ENCODE peak calls at places on chromosomes 1 and 21, in four cellular contexts. N is Karpas-422, V is keratinocyte, C is colonic mucosa. R is an unnamed sample.

GRCh38 chr1:61140778-61141177 is 58.4 kb downstream of the NFIA start:
- DNase-seq in C (no peak), N (no peak), V (no peak), R (no peak)

GRCh38 chr21:45358711-45359310 is 46.2 kb upstream of the COL18A1 start:
- DNase-seq in V (no peak), C (no peak), N (no peak), R (no peak)

GRCh38 chr21:34129039-34129891 is 55.9 kb downstream of the MRPS6 start:
- DNase-seq in N (no peak), V (no peak), C (peak), R (peak)

GRCh38 chr1:40266786-40267535 is 8.9 kb downstream of the ZMPSTE24 start:
- DNase-seq in V (no peak), C (no peak), N (no peak), R (no peak)

GRCh38 chr1:200028586-200029034 is 1.1 kb downstream of the NR5A2 start:
- DNase-seq in C (peak), V (no peak), N (no peak), R (no peak)

GRCh38 chr1:152497273-152497672 is 13.3 kb upstream of the LCE5A start:
- DNase-seq in V (no peak), C (no peak), N (peak), R (peak)

GRCh38 chr1:236982380-236982779 is 21.9 kb downstream of the MT1HL1 start:
- DNase-seq in C (no peak), V (no peak), N (no peak), R (no peak)

GRCh38 chr1:41919764-41920397 is 1.2 kb upstream of the HIVEP3 start:
- DNase-seq in N (peak), C (no peak), V (no peak), R (peak)

GRCh38 chr1:237390798-237391197 is 348.8 kb downstream of the RYR2 start:
- DNase-seq in V (no peak), N (no peak), C (no peak), R (peak)

GRCh38 chr1:41695118-41695517 is 210.6 kb upstream of the EDN2 start:
- DNase-seq in V (no peak), N (no peak), C (peak), R (peak)

GRCh38 chr1:72177711-72178110 is 104.6 kb downstream of the NEGR1 start:
- DNase-seq in V (no peak), N (no peak), C (no peak), R (peak)

GRCh38 chr1:239987103-239987745 is 104.5 kb upstream of the FMN2 start:
- DNase-seq in C (peak), V (no peak), N (peak), R (peak)

GRCh38 chr21:32009263-32009662 is 136.4 kb downstream of the HUNK start:
- DNase-seq in V (no peak), C (no peak), N (no peak), R (no peak)

GRCh38 chr1:201628490-201628889 is 89.6 kb downstream of the NAV1 start:
- DNase-seq in N (no peak), C (peak), V (no peak), R (no peak)

GRCh38 chr1:83882906-83883305 is 116.0 kb downstream of the TTLL7 start:
- DNase-seq in V (no peak), N (peak), C (peak), R (peak)

GRCh38 chr1:16242556-16243407 is 5.8 kb upstream of the CPLANE2 start:
- DNase-seq in C (no peak), V (no peak), N (no peak), R (no peak)

GRCh38 chr1:68294354-68295066 is 62.2 kb upstream of the WLS start:
- DNase-seq in N (no peak), C (no peak), V (no peak), R (no peak)
- H3K9ac ChIP-seq in N (no peak), C (no peak), V (no peak), R (no peak)

GRCh38 chr1:226653311-226653921 is 85.7 kb downstream of the ITPKB start:
- DNase-seq in C (no peak), V (no peak), N (peak), R (no peak)
- H3K9ac ChIP-seq in C (peak), V (no peak), N (no peak), R (no peak)

DNA sequence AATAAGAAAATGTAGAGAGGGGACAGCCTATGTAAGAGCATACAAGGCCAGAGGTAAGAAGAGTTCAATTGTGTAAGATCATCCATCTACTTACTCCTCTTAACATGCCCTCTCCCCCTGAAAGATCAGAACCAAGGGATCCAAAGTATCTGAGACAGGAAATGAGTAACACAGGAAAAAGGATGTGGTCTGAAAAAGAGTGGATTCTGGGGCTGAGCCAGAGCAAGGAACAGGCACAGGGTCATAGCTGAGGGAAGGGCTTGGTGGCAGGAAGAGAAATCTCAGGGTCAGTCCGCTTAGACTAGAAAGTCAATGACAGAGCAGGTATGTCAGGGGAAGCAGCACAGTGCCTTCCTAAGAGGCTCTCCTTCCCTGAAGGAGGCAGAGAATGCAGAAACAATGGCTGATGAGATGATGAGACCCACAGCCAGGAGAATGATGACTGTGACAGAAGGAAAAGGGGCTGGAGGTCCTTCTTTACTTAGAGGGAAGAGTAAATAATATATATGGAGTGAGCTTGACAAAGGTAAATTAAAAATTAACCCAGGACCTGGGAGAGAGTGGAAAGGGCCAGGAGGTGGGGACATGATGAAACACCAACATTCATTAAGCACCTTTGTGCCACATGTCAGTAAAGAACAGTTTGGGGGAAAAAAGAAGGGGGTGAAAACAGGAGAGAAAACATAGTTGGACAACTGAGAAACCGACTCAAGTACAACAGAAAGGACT is 26.2 kb upstream of the A3GALT2 start:
- DNase-seq in N (no peak), C (peak), V (peak), R (peak)
- H3K9ac ChIP-seq in N (peak), C (peak), V (peak), R (peak)

DNA sequence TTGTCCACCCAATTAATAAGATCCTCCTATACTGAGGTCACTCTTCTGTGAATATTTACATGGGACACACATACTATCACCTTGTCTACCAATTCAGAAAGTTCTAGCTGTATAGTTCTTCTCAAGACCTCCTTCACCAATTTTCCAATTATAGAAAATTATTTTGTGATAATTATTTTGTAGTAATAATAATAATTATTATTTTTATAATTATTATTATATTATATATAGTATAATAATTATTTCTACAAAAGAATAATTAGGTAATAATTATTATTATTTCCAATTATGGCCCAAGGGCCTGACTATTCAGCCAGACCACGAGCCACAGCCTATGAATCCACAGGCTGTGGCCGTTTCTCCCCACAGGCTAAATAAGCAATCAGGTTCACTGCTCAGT is 164.1 kb upstream of the IGSF21 start:
- DNase-seq in C (no peak), V (no peak), N (no peak), R (no peak)
- H3K9ac ChIP-seq in C (no peak), V (no peak), N (no peak), R (no peak)

DNA sequence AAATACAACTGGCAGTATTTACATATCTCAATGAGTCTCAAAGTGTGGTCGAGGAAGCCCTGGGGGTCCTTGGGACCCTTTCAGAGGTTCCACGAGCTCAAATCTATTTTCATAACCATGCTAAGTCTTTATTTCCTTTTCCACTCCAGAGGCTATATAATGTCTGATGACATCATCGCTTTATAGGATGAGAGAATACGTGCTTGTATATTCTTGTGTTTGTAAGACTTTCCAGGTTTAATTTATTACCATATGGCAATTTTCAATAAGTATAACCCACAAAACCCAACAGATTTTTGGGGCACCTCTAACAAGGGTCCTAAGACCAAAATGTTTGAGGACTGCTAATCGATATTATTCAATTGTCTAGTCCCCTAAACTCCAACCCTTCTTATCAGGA is 1.4 kb upstream of the SLC19A2 start:
- DNase-seq in V (no peak), C (no peak), N (no peak), R (peak)
- H3K9ac ChIP-seq in V (no peak), C (peak), N (no peak), R (peak)

GRCh38 chr1:202934755-202935154 is 7.7 kb upstream of the KLHL12 start:
- DNase-seq in V (no peak), C (no peak), N (no peak), R (no peak)
- H3K9ac ChIP-seq in V (no peak), C (no peak), N (no peak), R (no peak)

GRCh38 chr1:150613061-150613920 is 16.1 kb downstream of the ENSA start:
- DNase-seq in C (peak), N (peak), V (no peak), R (peak)

GRCh38 chr1:150609726-150610125 is 19.7 kb downstream of the ENSA start:
- DNase-seq in N (no peak), C (no peak), V (no peak), R (peak)

GRCh38 chr1:150610576-150610975 is 18.8 kb downstream of the ENSA start:
- DNase-seq in N (no peak), C (no peak), V (no peak), R (no peak)

GRCh38 chr1:150615346-150616201 is 13.8 kb downstream of the ENSA start:
- DNase-seq in V (no peak), C (no peak), N (no peak), R (no peak)

DNA sequence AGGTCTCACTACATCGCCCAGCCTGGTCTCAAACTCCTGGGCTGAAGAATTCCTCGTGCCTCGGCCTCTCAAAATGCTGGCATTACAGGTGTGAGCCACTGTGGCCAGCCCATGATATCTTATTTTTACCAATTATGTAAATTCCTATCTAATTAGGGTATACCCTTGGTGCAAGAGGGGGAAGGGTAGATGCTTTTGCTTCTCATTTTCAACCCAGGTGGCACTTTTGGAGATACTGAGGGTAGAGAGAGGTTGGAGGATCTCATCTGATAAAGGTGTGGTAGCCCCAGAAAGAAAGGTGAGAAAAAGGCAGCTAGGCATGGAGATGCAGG is 17.4 kb downstream of the ENSA start:
- DNase-seq in N (peak), V (no peak), C (no peak), R (no peak)
- H3K9ac ChIP-seq in N (peak), V (peak), C (peak), R (peak)

DNA sequence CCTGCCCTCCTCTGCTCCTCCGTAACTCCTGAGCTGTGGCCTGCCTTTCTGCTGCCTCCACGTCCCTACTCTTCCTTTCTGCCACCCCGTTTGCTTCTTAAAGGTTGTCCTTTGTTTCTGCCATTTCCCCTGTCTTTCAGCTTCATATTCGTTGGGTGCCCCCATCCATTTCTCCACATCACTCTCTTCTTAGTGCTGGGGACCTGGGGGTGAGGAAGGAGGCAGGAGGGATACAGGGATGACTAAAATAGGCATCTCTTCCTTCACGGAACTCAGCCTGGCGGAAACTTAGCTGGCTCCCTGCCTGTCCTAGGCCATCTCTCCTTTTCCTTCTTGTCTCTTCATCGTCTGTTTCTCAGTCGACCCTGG is 67.0 kb upstream of the CD1D start:
- DNase-seq in V (no peak), N (no peak), C (no peak), R (no peak)
- H3K9ac ChIP-seq in V (no peak), N (peak), C (peak), R (peak)

GRCh38 chr1:213989071-213989739 is 1.4 kb downstream of the PROX1 start:
- DNase-seq in C (no peak), V (no peak), N (peak), R (no peak)
- H3K9ac ChIP-seq in C (peak), V (peak), N (peak), R (peak)

GRCh38 chr1:2212167-2212541 is 16.0 kb upstream of the SKI start:
- DNase-seq in N (no peak), V (no peak), C (no peak), R (no peak)
- H3K9ac ChIP-seq in N (no peak), V (peak), C (no peak), R (peak)

R was measured in GM23248.